ENCODE peak calls at places on chromosomes 5 and 9, in ten cellular contexts. H, V, T, W, J, O, D, C, L and P are unnamed samples.
A peak's percentile ranks its signal among the peaks of the same experiment; 100 is the strongest.

GRCh38 chr5:67636091-67636490 is 439.5 kb upstream of the CD180 start:
- DNase-seq in H (no peak), V (no peak), T (peak; percentile 53), W (no peak), J (no peak), O (no peak), D (peak; percentile 13), C (no peak), L (no peak), P (no peak)

GRCh38 chr9:113322671-113323070 is 17.4 kb downstream of the WDR31 start:
- DNase-seq in H (no peak), V (no peak), T (no peak), W (no peak), J (no peak), O (no peak), D (no peak), C (no peak), L (no peak), P (no peak)

GRCh38 chr5:88930336-88930735 is 47.4 kb upstream of the MEF2C start:
- DNase-seq in H (no peak), V (no peak), T (no peak), W (no peak), J (no peak), O (no peak), D (no peak), C (no peak), L (no peak), P (no peak)

GRCh38 chr5:107671742-107672211 is 1.0 kb upstream of the EFNA5 start:
- DNase-seq in H (no peak), V (no peak), T (no peak), W (no peak), J (no peak), O (no peak), D (peak; percentile 34), C (peak; percentile 26), L (peak; percentile 52), P (no peak)

GRCh38 chr9:23779220-23779619 is 46.8 kb downstream of the ELAVL2 start:
- DNase-seq in H (no peak), V (no peak), T (no peak), W (no peak), J (peak; percentile 5), O (no peak), D (peak; percentile 29), C (no peak), L (no peak), P (no peak)

GRCh38 chr9:114462791-114463190 is 42.5 kb downstream of the WHRN start:
- DNase-seq in H (no peak), V (no peak), T (no peak), W (no peak), J (no peak), O (no peak), D (no peak), C (no peak), L (no peak), P (no peak)

GRCh38 chr9:108775901-108776306 is 79.9 kb downstream of the ACTL7B start:
- DNase-seq in H (no peak), V (no peak), T (no peak), W (no peak), J (no peak), O (no peak), D (no peak), C (no peak), L (no peak), P (no peak)

GRCh38 chr9:38697901-38698300 is 22.0 kb downstream of the FAM240B start:
- DNase-seq in H (no peak), V (no peak), T (no peak), W (no peak), J (no peak), O (no peak), D (no peak), C (no peak), L (no peak), P (no peak)

GRCh38 chr9:76594764-76595410 is 135.9 kb downstream of the GCNT1 start:
- DNase-seq in H (no peak), V (no peak), T (no peak), W (no peak), J (no peak), O (no peak), D (no peak), C (no peak), L (no peak), P (no peak)

GRCh38 chr5:41748631-41749030 is 121.6 kb downstream of the OXCT1 start:
- DNase-seq in H (no peak), V (no peak), T (no peak), W (no peak), J (no peak), O (peak; percentile 51), D (no peak), C (no peak), L (peak; percentile 50), P (no peak)

GRCh38 chr9:134991808-134992754 is 74.4 kb upstream of the FCN1 start:
- DNase-seq in H (no peak), V (no peak), T (no peak), W (no peak), J (no peak), O (no peak), D (no peak), C (no peak), L (no peak), P (no peak)

GRCh38 chr5:109403469-109403868 is 6.3 kb downstream of the PJA2 start:
- DNase-seq in H (no peak), V (no peak), T (no peak), W (no peak), J (no peak), O (no peak), D (no peak), C (no peak), L (no peak), P (no peak)

GRCh38 chr9:72579190-72579589 is 57.8 kb downstream of the TMC1 start:
- DNase-seq in H (no peak), V (no peak), T (no peak), W (no peak), J (no peak), O (no peak), D (peak; percentile 78), C (no peak), L (peak; percentile 63), P (no peak)

DNA sequence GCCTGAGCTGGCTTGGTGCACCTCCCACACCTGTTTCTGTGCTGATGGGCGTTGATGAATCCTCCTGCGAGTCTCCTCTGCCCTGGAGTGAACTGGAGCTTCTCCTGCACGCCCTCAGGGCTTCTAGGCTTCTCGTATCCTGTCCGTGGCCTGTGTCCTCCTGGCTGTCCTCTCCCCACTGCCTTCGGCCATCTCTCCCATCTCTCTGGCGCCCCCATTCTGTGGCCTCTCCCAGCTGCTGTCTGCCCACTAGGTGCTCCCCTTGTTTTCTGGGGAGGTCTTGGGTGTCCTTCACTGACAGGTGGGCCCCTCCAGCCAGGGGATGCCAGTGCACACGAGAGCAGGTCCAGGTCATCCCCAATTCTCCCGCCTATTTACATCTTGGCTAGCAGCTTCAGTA is 28.8 kb downstream of the AHRR start:
- DNase-seq in H (no peak), V (no peak), T (no peak), W (no peak), J (no peak), O (peak; percentile 27), D (no peak), C (no peak), L (no peak), P (no peak)
- TF ChIP-seq CTCF in H (peak; percentile 12), V (peak; percentile 56), T (no peak), W (no peak), J (no peak), O (no peak), D (no peak), C (no peak), L (peak; percentile 16), P (no peak)

DNA sequence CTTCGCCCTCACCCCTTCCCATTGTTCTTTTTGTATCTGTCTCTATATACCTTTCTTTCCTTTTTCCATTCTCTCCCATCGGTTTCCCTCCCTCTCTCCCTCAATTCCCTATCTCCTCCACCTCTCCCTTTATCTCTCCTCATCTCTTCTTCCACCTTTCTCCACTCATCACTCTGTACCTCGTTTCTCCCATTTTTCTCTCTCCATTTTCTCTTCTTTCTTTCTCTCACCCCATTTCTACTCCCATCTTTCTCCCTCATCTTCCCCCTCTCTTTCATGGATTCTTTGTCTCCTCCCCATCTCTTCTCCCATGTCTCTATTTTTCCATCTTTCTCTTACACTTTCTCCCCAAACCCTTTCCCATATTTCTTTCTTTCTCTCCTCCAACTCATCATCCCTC is 385.9 kb upstream of the CLINT1 start:
- DNase-seq in H (no peak), V (no peak), T (no peak), W (no peak), J (no peak), O (no peak), D (no peak), C (no peak), L (no peak), P (no peak)
- TF ChIP-seq CTCF in H (no peak), V (no peak), T (no peak), W (no peak), J (no peak), O (no peak), D (no peak), C (no peak), L (no peak), P (no peak)

DNA sequence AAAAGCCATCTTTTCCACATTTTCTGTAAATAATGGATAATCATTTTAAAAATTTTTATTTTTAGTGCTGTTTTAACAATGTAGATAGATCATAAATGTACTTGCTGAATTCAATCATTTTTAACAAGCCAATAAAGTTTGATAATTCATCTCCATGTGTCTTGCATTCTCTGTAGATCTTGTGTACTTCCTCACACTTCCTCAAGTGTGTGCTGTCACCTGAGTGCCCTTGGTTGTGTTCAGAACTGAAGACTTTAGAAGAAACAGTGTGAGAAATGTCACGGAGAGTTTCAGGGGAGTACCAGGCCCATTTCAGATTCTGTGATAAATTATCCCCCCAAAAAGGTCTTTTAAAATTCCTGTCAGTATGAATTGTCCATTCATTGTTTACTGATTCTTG is 146.0 kb downstream of the NTRK2 start:
- DNase-seq in H (no peak), V (no peak), T (no peak), W (no peak), J (no peak), O (no peak), D (no peak), C (no peak), L (no peak), P (no peak)
- TF ChIP-seq CTCF in H (no peak), V (no peak), T (no peak), W (no peak), J (no peak), O (no peak), D (no peak), C (no peak), L (no peak), P (no peak)

DNA sequence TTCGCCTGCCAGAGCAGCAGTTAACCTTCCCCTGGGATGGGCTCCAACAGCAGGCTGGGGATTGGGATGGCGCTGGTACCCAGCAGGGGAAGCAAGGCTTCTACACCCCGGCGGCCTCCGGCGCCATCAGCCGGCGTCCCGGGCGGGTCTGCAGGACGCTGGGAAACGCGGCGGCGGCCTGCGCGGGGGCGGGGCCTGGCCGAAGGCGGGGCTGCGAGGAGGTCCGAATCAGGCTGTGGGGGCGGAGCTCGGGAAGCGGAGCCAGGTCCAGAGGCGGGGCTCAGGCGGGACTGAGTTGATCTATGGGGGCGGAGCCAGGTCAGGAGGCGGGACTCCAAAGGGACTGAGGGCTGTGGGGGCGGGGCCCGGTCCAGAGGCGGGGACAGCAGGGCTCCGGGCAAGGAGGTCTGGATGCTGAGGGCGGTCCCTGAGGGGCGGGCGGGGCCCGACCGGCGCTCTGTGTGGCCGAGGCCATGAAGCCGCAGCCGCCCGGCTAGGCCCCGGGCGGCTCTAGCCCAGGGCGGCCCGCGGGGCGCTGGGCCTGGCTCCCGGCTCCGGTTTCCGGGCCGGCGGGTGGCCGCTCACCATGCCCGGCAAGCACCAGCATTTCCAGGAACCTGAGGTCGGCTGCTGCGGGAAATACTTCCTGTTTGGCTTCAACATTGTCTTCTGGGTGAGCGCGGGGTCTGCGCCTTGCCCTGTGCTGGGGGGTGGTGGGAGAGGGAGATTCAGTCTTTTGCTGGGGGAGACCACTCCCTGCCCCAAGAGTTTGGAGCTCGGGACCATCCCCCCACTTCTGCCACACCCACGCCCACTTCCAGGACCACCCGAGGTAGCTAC is at the start of gene TSPAN17:
- DNase-seq in H (peak; percentile 100), V (peak; percentile 100), T (peak; percentile 100), W (peak; percentile 91), J (peak; percentile 100), O (peak; percentile 100), D (peak; percentile 100), C (peak; percentile 100), L (peak; percentile 98), P (peak; percentile 99)
- TF ChIP-seq CTCF in H (peak; percentile 45), V (peak; percentile 62), T (peak; percentile 26), W (peak; percentile 32), J (no peak), O (peak; percentile 12), D (no peak), C (no peak), L (peak; percentile 64), P (no peak)